ENCODE peak calls at places on chromosomes 5 and 9, in eight cellular contexts. T is body of pancreas, F is ovary, U is choroid plexus epithelial cell, V is kidney, E is A549, Z is astrocyte of the cerebellum, B is HL-60. K is an unnamed sample.

GRCh38 chr9:130473009-130473408 is 28.2 kb downstream of the ASS1 start:
- DNase-seq in T (no peak), F (no peak), U (no peak), V (no peak), E (no peak), Z (no peak), B (no peak), K (no peak)

GRCh38 chr5:134079748-134080581 is 34.5 kb upstream of the TCF7 start:
- DNase-seq in T (no peak), F (no peak), U (no peak), V (no peak), E (no peak), Z (no peak), B (no peak), K (peak; percentile 10)

GRCh38 chr9:93958875-93959682 is 3.9 kb upstream of the BARX1 start:
- DNase-seq in T (no peak), F (peak; percentile 28), U (peak; percentile 26), V (no peak), E (no peak), Z (no peak), B (peak; percentile 70), K (peak; percentile 58)

GRCh38 chr5:8136271-8136670 is 267.3 kb downstream of the MTRR start:
- DNase-seq in T (no peak), F (no peak), U (no peak), V (no peak), E (no peak), Z (no peak), B (no peak), K (no peak)

GRCh38 chr9:102700936-102701335 is 294.2 kb upstream of the CYLC2 start:
- DNase-seq in T (no peak), F (no peak), U (no peak), V (no peak), E (no peak), Z (no peak), B (no peak), K (peak; percentile 2)

GRCh38 chr5:55575815-55576583 is 41.2 kb upstream of the PLPP1 start:
- DNase-seq in T (no peak), F (no peak), U (peak; percentile 87), V (no peak), E (no peak), Z (no peak), B (no peak), K (no peak)

GRCh38 chr5:174145091-174145490 is 99.6 kb downstream of the NSG2 start:
- DNase-seq in T (no peak), F (no peak), U (no peak), V (no peak), E (no peak), Z (no peak), B (no peak), K (no peak)

GRCh38 chr5:172093965-172094364 is 87.5 kb upstream of the FBXW11 start:
- DNase-seq in T (no peak), F (no peak), U (peak; percentile 37), V (peak; percentile 83), E (no peak), Z (no peak), B (no peak), K (no peak)

GRCh38 chr5:57577432-57578175 is 95.0 kb upstream of the ACTBL2 start:
- DNase-seq in T (no peak), F (no peak), U (no peak), V (no peak), E (no peak), Z (no peak), B (no peak), K (no peak)

GRCh38 chr5:176817864-176818377 is 7.6 kb downstream of the UNC5A start:
- DNase-seq in T (no peak), F (no peak), U (peak; percentile 13), V (no peak), E (peak; percentile 89), Z (no peak), B (no peak), K (peak; percentile 22)

GRCh38 chr9:133842174-133842573 is 104.0 kb upstream of the SARDH start:
- DNase-seq in T (no peak), F (no peak), U (peak; percentile 42), V (peak; percentile 72), E (no peak), Z (no peak), B (no peak), K (no peak)

DNA sequence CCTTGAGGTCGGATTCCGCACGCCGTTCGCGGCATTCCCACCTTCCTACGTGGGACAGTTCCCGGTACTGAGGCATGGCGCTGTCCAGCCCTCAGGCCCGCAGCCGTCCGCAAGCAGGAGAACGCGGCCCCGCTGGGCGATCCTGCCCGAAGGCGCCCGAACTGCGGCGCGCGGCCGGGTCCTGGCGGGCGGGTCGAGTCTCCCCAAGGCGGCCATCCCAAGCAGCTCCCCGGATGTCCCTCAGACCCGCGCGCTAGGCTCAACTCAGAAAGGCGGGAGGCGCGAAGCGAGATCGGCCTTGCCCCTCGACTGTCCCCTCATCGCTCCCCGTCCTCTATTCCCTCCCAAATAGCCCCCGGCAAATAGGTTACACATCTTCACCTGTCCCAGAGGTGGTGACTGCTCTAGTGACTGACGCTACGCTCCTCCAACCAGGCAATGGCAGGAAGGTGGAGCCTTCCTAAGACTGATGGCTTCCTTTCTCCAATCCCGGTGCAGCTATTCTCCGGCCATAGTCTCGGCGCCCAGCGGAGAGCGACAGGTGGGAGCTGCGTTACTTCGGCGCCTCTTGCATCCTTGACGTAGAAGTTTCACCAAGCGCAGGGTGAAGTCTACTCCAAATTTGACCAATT is 787 bp upstream of the ANKHD1 start:
- DNase-seq in T (peak; percentile 93), F (peak; percentile 93), U (peak; percentile 99), V (peak; percentile 93), E (peak; percentile 97), Z (peak; percentile 95), B (peak; percentile 83), K (peak; percentile 99)
- TF ChIP-seq CTCF in T (no peak), F (no peak), U (no peak), V (no peak), E (no peak), Z (no peak), B (no peak), K (no peak)

GRCh38 chr9:136093331-136093986 is 1.6 kb downstream of the NACC2 start:
- DNase-seq in T (no peak), F (no peak), U (peak; percentile 53), V (peak; percentile 88), E (peak; percentile 84), Z (no peak), B (no peak), K (no peak)

GRCh38 chr9:136092353-136092650 is 2.8 kb downstream of the NACC2 start:
- DNase-seq in T (no peak), F (no peak), U (no peak), V (no peak), E (no peak), Z (no peak), B (no peak), K (no peak)

GRCh38 chr9:136093995-136094881 is 851 bp downstream of the NACC2 start:
- DNase-seq in T (peak; percentile 75), F (peak; percentile 89), U (peak; percentile 67), V (peak; percentile 92), E (peak; percentile 90), Z (no peak), B (peak; percentile 88), K (peak; percentile 57)

GRCh38 chr9:136091582-136092352 is 3.3 kb downstream of the NACC2 start:
- DNase-seq in T (no peak), F (no peak), U (peak; percentile 23), V (peak; percentile 72), E (no peak), Z (no peak), B (no peak), K (peak; percentile 45)

GRCh38 chr9:136092741-136093140 is 2.3 kb downstream of the NACC2 start:
- DNase-seq in T (no peak), F (no peak), U (no peak), V (peak; percentile 66), E (no peak), Z (no peak), B (no peak), K (no peak)
- TF ChIP-seq CTCF in T (no peak), F (no peak), U (no peak), V (no peak), E (peak; percentile 6), Z (no peak), B (no peak), K (no peak)

GRCh38 chr9:110140276-110140675 is 67.7 kb downstream of the C9orf152 start:
- DNase-seq in T (no peak), F (no peak), U (no peak), V (no peak), E (peak; percentile 11), Z (no peak), B (no peak), K (peak; percentile 69)

GRCh38 chr9:110141118-110141797 is 66.7 kb downstream of the C9orf152 start:
- DNase-seq in T (peak; percentile 25), F (no peak), U (peak; percentile 96), V (peak; percentile 80), E (peak; percentile 44), Z (peak; percentile 95), B (no peak), K (peak; percentile 96)

GRCh38 chr9:110143969-110144545 is 63.9 kb downstream of the C9orf152 start:
- DNase-seq in T (no peak), F (no peak), U (no peak), V (no peak), E (no peak), Z (no peak), B (peak; percentile 15), K (no peak)

GRCh38 chr9:110142253-110142652 is 65.7 kb downstream of the C9orf152 start:
- DNase-seq in T (no peak), F (no peak), U (no peak), V (no peak), E (no peak), Z (no peak), B (no peak), K (no peak)

GRCh38 chr9:110142868-110143866 is 64.8 kb downstream of the C9orf152 start:
- DNase-seq in T (no peak), F (no peak), U (peak; percentile 43), V (no peak), E (no peak), Z (no peak), B (peak; percentile 24), K (no peak)
- TF ChIP-seq CTCF in T (no peak), F (no peak), U (peak; percentile 11), V (no peak), E (no peak), Z (no peak), B (no peak), K (peak; percentile 11)

GRCh38 chr9:10614201-10614870 is 1.5 kb upstream of the PTPRD start:
- DNase-seq in T (no peak), F (no peak), U (no peak), V (no peak), E (no peak), Z (no peak), B (no peak), K (no peak)

GRCh38 chr9:10613413-10613812 is 611 bp upstream of the PTPRD start:
- DNase-seq in T (no peak), F (no peak), U (no peak), V (no peak), E (no peak), Z (no peak), B (no peak), K (no peak)

DNA sequence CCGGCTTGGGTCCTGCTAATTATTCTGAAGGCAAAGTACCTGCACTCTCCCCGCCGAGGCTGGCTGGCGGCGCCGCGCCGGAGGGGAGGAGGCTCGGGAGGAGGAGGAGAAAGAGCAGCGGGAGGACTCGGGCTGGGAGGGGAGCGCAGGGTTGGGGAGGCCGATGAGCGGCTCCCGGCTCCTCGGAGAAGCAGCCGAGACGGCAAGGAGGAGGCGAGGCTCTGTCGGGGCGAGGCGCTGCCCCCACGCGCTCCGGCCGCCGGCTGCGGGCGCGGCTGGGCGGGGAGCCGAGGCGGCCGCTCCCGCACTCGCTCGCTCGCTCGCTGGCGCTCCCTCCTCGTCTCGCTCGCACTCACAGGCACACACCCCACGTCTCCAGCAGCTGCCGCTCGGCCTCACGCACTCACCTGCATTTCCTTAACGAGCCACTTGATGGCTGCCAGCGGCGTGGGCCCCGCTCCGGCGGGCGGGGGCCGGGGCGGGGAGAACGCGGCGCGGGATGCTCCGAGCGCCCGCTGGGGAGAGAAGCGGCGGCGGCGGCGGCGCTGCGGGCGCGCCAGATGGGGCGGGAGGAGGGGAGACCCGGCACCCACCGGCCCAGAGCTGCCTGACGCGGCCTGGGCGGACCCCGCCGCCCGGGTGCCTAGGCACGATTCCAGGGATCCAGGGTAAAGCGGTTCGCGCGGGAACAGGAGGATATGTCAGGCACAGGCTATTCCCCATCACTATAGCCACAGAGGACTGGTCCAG is at the start of gene PTPRD:
- DNase-seq in T (peak; percentile 63), F (no peak), U (peak; percentile 46), V (peak; percentile 73), E (peak; percentile 40), Z (peak; percentile 13), B (no peak), K (peak; percentile 85)
- TF ChIP-seq CTCF in T (no peak), F (no peak), U (peak; percentile 36), V (peak; percentile 15), E (peak; percentile 19), Z (peak; percentile 43), B (no peak), K (peak; percentile 21)

K was measured in epithelial cell of esophagus.